ENCODE peak calls at places on chromosome 15, in nine cellular contexts. V is sigmoid colon, Z is GM12878, U is transverse colon, D is stomach, O is GM12891, W is breast epithelium, E is HCT116, F is spleen. L is an unnamed sample.

GRCh38 chr15:36557364-36557763 is 22.1 kb upstream of the CDIN1 start:
- DNase-seq in Z (no peak), V (no peak), E (no peak), U (no peak), F (no peak), D (no peak), W (no peak), O (no peak), L (no peak)

GRCh38 chr15:47762621-47763020 is 45.3 kb downstream of the SEMA6D start:
- DNase-seq in O (no peak), D (no peak), V (no peak), Z (no peak), E (no peak), W (no peak), U (no peak), F (no peak), L (no peak)

GRCh38 chr15:67080900-67081431 is 15.6 kb downstream of the SMAD3 start:
- DNase-seq in U (no peak), V (peak; percentile 77), F (peak; percentile 90), D (no peak), Z (peak; percentile 99), O (peak; percentile 43), E (no peak), W (no peak), L (no peak)

GRCh38 chr15:49082960-49083359 is 36.7 kb upstream of the SECISBP2L start:
- DNase-seq in F (no peak), Z (no peak), D (no peak), V (no peak), W (no peak), O (no peak), E (no peak), U (no peak), L (no peak)

GRCh38 chr15:80533934-80534333 is 129.8 kb downstream of the ARNT2 start:
- DNase-seq in D (no peak), W (no peak), Z (no peak), F (no peak), O (no peak), U (no peak), E (no peak), V (no peak), L (no peak)

GRCh38 chr15:66071621-66072295 is 181.8 kb downstream of the MEGF11 start:
- DNase-seq in E (no peak), U (no peak), D (no peak), W (no peak), F (no peak), Z (no peak), V (peak; percentile 43), O (no peak), L (no peak)

GRCh38 chr15:79872358-79873017 is 24.3 kb downstream of the MTHFS start:
- DNase-seq in E (no peak), O (no peak), D (no peak), U (no peak), W (no peak), Z (no peak), V (no peak), F (no peak), L (no peak)

GRCh38 chr15:28933710-28934445 is 48.1 kb downstream of the APBA2 start:
- DNase-seq in E (no peak), D (no peak), W (no peak), O (no peak), U (no peak), Z (no peak), F (peak; percentile 67), V (peak; percentile 45), L (no peak)

GRCh38 chr15:93982226-93982641 is 249.1 kb upstream of the MCTP2 start:
- DNase-seq in Z (no peak), V (peak; percentile 85), F (no peak), O (no peak), U (no peak), W (peak; percentile 25), E (no peak), D (no peak), L (no peak)

GRCh38 chr15:93983501-93983900 is 247.9 kb upstream of the MCTP2 start:
- DNase-seq in O (no peak), Z (no peak), D (no peak), U (no peak), F (no peak), E (no peak), W (no peak), V (no peak), L (no peak)

GRCh38 chr15:93985173-93985572 is 246.2 kb upstream of the MCTP2 start:
- DNase-seq in Z (no peak), F (no peak), E (no peak), D (no peak), O (no peak), U (no peak), V (no peak), W (no peak), L (no peak)

GRCh38 chr15:93981706-93982105 is 249.7 kb upstream of the MCTP2 start:
- DNase-seq in V (no peak), E (no peak), W (no peak), Z (no peak), F (no peak), U (no peak), D (no peak), O (no peak), L (no peak)

DNA sequence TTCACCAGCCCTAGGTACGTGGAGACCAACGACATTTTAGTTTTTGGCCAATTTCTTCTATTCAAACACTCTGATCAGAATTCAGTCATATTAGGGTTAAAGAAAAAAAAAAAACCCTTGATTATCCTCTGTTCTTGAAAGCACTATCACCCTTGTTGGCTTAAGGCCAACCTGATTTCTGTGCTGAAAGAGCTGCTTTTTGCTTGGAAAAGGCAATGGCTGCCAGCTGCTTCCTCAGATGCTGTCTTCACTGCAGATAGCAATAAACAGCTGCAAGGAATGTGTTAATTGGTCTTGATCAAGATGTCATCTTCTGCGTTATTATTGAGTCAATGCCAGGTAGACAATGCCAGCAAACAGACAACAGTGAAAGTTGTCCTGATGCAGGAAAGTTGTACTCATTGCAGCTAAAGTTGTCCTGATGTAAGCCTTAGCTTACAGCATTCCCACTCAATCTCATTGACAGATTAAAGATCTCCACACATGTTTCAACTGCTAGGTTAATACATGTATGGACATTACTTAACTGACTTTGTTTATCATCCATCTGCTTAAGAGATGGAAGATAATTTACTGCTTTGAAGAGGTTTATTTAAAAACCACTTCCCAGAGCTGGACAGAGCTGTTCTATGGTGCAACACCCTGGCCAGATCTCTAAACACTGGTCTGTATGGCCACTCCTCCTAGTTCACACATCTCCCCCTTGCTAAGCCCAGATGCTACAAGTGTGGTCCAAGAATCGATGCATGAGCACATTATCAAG is 251.0 kb upstream of the MCTP2 start:
- DNase-seq in Z (no peak), E (no peak), F (no peak), D (no peak), W (no peak), V (peak; percentile 80), U (peak; percentile 16), O (no peak), L (no peak)
- TF ChIP-seq POLR2AphosphoS5 in Z (no peak), E (no peak), F (no peak), D (peak; percentile 54), W (no peak), V (peak; percentile 72), U (peak; percentile 50), O (no peak), L (no peak)

DNA sequence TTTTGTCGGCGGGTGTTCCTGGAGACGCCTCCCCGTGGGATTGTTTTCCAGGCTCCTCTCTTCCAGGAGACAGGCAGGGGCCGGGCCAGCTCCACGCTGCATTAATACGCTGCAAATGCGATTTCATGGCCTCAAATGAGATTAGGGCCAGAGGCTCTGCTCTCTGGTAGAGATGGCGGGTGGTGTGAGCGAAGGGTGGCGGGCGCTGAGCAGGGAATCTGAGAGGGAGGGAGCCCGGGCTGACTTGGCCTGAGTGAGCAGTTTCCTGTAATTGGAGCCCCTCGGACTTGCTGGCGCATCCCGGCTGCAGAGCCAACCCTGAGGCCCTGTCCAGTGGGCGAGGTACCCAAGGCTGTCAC is 7.4 kb upstream of the CCDC33 start:
- DNase-seq in Z (no peak), U (no peak), D (no peak), E (no peak), F (no peak), V (no peak), W (no peak), O (no peak), L (no peak)
- TF ChIP-seq POLR2AphosphoS5 in Z (no peak), U (no peak), D (no peak), E (no peak), F (no peak), V (no peak), W (no peak), O (no peak), L (no peak)

GRCh38 chr15:101019351-101019750 is 100.2 kb downstream of the LRRK1 start:
- DNase-seq in E (no peak), F (no peak), D (no peak), Z (no peak), V (peak; percentile 29), U (no peak), W (no peak), O (no peak), L (no peak)

GRCh38 chr15:101020451-101020850 is 101.3 kb downstream of the LRRK1 start:
- DNase-seq in W (no peak), U (peak; percentile 0), Z (no peak), E (no peak), D (peak; percentile 11), F (no peak), V (no peak), O (no peak), L (no peak)

GRCh38 chr15:101017041-101017754 is 98.0 kb downstream of the LRRK1 start:
- DNase-seq in V (peak; percentile 56), O (no peak), F (peak; percentile 64), D (no peak), E (no peak), U (peak; percentile 5), W (no peak), Z (no peak), L (no peak)

GRCh38 chr15:101016581-101016980 is 97.4 kb downstream of the LRRK1 start:
- DNase-seq in U (peak; percentile 6), Z (no peak), E (no peak), W (no peak), O (no peak), F (peak; percentile 59), D (no peak), V (peak; percentile 46), L (no peak)

DNA sequence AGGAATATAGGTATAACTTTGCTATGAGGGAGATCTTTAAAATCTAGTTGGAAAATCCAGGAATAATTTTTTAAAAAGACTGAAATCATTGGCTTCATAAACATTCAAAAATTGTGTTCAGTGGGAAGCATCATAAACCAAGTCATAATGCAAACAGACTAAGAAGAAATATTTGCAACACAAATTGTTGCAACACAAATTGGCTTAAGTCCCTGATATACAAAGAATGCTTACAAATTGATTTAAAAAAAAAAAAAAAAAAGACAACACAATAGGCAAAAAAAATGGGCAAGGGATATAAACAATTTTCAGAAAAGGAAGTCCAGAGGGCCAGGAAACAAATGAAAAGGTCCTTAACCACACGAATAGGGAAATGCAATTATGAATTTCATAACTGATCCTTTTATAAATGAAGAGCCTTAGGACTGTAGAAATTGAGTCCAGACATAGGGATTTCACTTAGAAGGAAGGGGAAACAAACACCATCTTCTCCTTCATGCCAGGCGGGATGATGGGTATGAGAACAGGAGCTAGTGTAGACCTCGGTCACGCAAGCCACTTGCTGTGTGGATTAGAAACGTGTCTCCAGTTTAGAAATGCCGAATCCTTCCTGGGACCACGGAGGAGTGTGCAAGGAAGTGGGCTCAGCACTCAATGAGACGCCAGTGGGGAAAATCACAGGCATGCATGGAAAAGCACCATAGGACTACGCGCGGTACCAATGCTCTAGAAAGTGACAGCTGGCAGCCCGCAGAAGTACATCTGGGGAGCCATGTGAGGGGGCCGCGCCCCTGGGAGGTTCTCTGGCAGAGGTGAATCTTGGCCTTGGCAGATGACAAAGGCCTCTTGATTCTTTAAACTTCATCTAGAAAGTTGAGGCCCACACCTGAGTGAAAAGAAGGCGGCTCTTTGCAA is 99.0 kb downstream of the LRRK1 start:
- DNase-seq in D (no peak), E (no peak), Z (no peak), F (no peak), U (peak; percentile 4), O (no peak), W (no peak), V (peak; percentile 43), L (no peak)
- TF ChIP-seq POLR2AphosphoS5 in D (no peak), E (no peak), Z (no peak), F (no peak), U (no peak), O (no peak), W (no peak), V (no peak), L (no peak)

GRCh38 chr15:38130200-38130567 is 122.5 kb upstream of the SPRED1 start:
- DNase-seq in D (no peak), Z (peak; percentile 30), E (no peak), W (no peak), V (no peak), U (no peak), F (no peak), O (no peak), L (no peak)

GRCh38 chr15:38128389-38128788 is 124.2 kb upstream of the SPRED1 start:
- DNase-seq in O (no peak), U (no peak), E (no peak), F (no peak), D (no peak), V (no peak), Z (no peak), W (no peak), L (no peak)

GRCh38 chr15:38130739-38131498 is 121.7 kb upstream of the SPRED1 start:
- DNase-seq in E (no peak), D (peak; percentile 49), V (peak; percentile 95), O (no peak), Z (peak; percentile 51), F (no peak), W (peak; percentile 75), U (peak; percentile 74), L (no peak)

GRCh38 chr15:38127306-38127731 is 125.3 kb upstream of the SPRED1 start:
- DNase-seq in E (peak; percentile 3), U (peak; percentile 63), O (no peak), F (no peak), D (no peak), Z (no peak), V (no peak), W (no peak), L (no peak)

GRCh38 chr15:38129531-38130199 is 123.0 kb upstream of the SPRED1 start:
- DNase-seq in E (no peak), F (no peak), Z (peak; percentile 39), D (peak; percentile 43), V (peak; percentile 95), U (peak; percentile 69), O (no peak), W (peak; percentile 84), L (no peak)
- TF ChIP-seq POLR2AphosphoS5 in E (no peak), F (no peak), Z (peak; percentile 33), D (peak; percentile 43), V (peak; percentile 73), U (peak; percentile 73), O (no peak), W (peak; percentile 64), L (no peak)

L was measured in GM12892.